ENCODE peak calls at places on chromosomes 4 and X, in eight cellular contexts. C is glutamatergic neuron, Y is tibial artery, O is GM12865, L is heart right ventricle, X is ACHN, T is Right ventricle myocardium superior, Q is HTR-8/SVneo. S is an unnamed sample.
A peak's percentile ranks its signal among the peaks of the same experiment; 100 is the strongest.

GRCh38 chr4:143538979-143539669 is 25.6 kb downstream of the SMARCA5 start:
- DNase-seq in T (no peak), O (peak; percentile 26), Y (no peak), L (no peak), C (no peak), Q (no peak), X (no peak), S (no peak)

GRCh38 chr4:54566608-54567007 is 91.1 kb upstream of the KIT start:
- DNase-seq in L (no peak), O (peak; percentile 55), Q (no peak), T (no peak), C (no peak), Y (no peak), X (no peak), S (no peak)

GRCh38 chrX:39293203-39293602 is 491.9 kb downstream of the MID1IP1 start:
- DNase-seq in X (no peak), O (peak; percentile 31), Q (no peak), Y (no peak), T (no peak), C (no peak), L (no peak), S (no peak)

GRCh38 chr4:16253127-16253960 is 27.1 kb upstream of the TAPT1 start:
- DNase-seq in Y (no peak), O (no peak), C (no peak), Q (peak; percentile 53), L (no peak), T (no peak), X (peak; percentile 52), S (peak; percentile 81)

GRCh38 chrX:41828821-41829220 is 94.5 kb downstream of the CASK start:
- DNase-seq in O (no peak), T (no peak), Q (no peak), C (no peak), X (no peak), L (no peak), Y (no peak), S (peak; percentile 13)

GRCh38 chrX:53374222-53374820 is 48.1 kb downstream of the SMC1A start:
- DNase-seq in Q (no peak), C (no peak), T (no peak), O (no peak), Y (no peak), X (peak; percentile 1), L (no peak), S (peak; percentile 48)

GRCh38 chr4:7206385-7206784 is 14.0 kb downstream of the SORCS2 start:
- DNase-seq in O (no peak), L (peak; percentile 22), T (peak; percentile 65), C (no peak), X (peak; percentile 35), Y (peak; percentile 79), Q (peak; percentile 45), S (no peak)

GRCh38 chrX:12929701-12930100 is 23.3 kb downstream of the TLR8 start:
- DNase-seq in Q (no peak), C (no peak), T (no peak), X (no peak), Y (no peak), L (no peak), O (no peak), S (peak; percentile 66)

GRCh38 chr4:163495900-163496299 is 1.4 kb downstream of the TMA16 start:
- DNase-seq in O (peak; percentile 68), T (no peak), X (no peak), Q (no peak), L (no peak), C (no peak), Y (no peak), S (no peak)

GRCh38 chr4:183157215-183157614 is 58.2 kb downstream of the WWC2 start:
- DNase-seq in Y (no peak), T (no peak), O (no peak), Q (no peak), L (no peak), X (no peak), C (no peak), S (no peak)

GRCh38 chrX:63330681-63331080 is 20.5 kb downstream of the SPIN4 start:
- DNase-seq in X (no peak), O (no peak), L (no peak), Q (no peak), T (no peak), Y (no peak), C (no peak), S (no peak)

GRCh38 chrX:51860679-51861078 is 32.7 kb upstream of the MAGED1 start:
- DNase-seq in C (no peak), Y (no peak), Q (peak; percentile 23), X (peak; percentile 11), L (peak; percentile 3), T (no peak), O (peak; percentile 0), S (no peak)

GRCh38 chr4:105831189-105831588 is 64.1 kb upstream of the NPNT start:
- DNase-seq in O (no peak), Y (no peak), Q (no peak), X (no peak), L (no peak), C (no peak), T (no peak), S (no peak)

GRCh38 chrX:129782015-129782495 is 2.3 kb downstream of the SASH3 start:
- DNase-seq in X (no peak), O (no peak), Y (no peak), Q (no peak), L (no peak), T (no peak), C (no peak), S (no peak)

GRCh38 chr4:168598191-168598590 is 101.3 kb downstream of the PALLD start:
- DNase-seq in O (no peak), Y (no peak), L (peak; percentile 48), Q (no peak), C (no peak), X (no peak), T (no peak), S (no peak)

GRCh38 chr4:41079871-41080565 is 134.3 kb downstream of the APBB2 start:
- DNase-seq in C (no peak), Y (no peak), O (no peak), X (no peak), T (no peak), L (no peak), Q (no peak), S (no peak)

GRCh38 chrX:118536687-118537461 is 41.3 kb downstream of the DOCK11 start:
- DNase-seq in Y (no peak), C (peak; percentile 26), X (peak; percentile 77), L (no peak), Q (no peak), T (no peak), O (peak; percentile 72), S (peak; percentile 30)

GRCh38 chr4:159048166-159048886 is 54.6 kb upstream of the RAPGEF2 start:
- DNase-seq in T (peak; percentile 83), O (no peak), Y (peak; percentile 69), Q (peak; percentile 29), X (peak; percentile 77), C (no peak), L (peak; percentile 75), S (no peak)

S was measured in HCEC 1CT.